ENCODE peak calls at places on chromosomes 7 and 10, in seven cellular contexts. One of them, this sample, is unnamed.

GRCh38 chr10:88848499-88848898 is 3.1 kb downstream of the ANKRD22 start:
- DNase-seq in H9: no peak
- DNase-seq in epithelial cell of esophagus: peak
- DNase-seq in osteocyte: no peak
- DNase-seq in AG04449: no peak
- DNase-seq in HepG2: no peak
- DNase-seq in astrocyte: peak
- DNase-seq in this sample: no peak

GRCh38 chr7:134288265-134288664 is 28.5 kb downstream of the SLC35B4 start:
- DNase-seq in H9: no peak
- DNase-seq in epithelial cell of esophagus: peak
- DNase-seq in osteocyte: no peak
- DNase-seq in AG04449: no peak
- DNase-seq in HepG2: no peak
- DNase-seq in astrocyte: no peak
- DNase-seq in this sample: no peak

GRCh38 chr10:59991117-59991516 is 84.8 kb upstream of the CCDC6 start:
- DNase-seq in H9: no peak
- DNase-seq in epithelial cell of esophagus: no peak
- DNase-seq in osteocyte: no peak
- DNase-seq in AG04449: no peak
- DNase-seq in HepG2: no peak
- DNase-seq in astrocyte: no peak
- DNase-seq in this sample: no peak

GRCh38 chr7:74400420-74401136 is 53.1 kb upstream of the GTF2IRD1 start:
- DNase-seq in H9: peak
- DNase-seq in epithelial cell of esophagus: no peak
- DNase-seq in osteocyte: no peak
- DNase-seq in AG04449: no peak
- DNase-seq in HepG2: no peak
- DNase-seq in astrocyte: no peak
- DNase-seq in this sample: no peak

GRCh38 chr10:104617831-104618230 is 23.3 kb upstream of the SORCS3 start:
- DNase-seq in H9: no peak
- DNase-seq in epithelial cell of esophagus: no peak
- DNase-seq in osteocyte: no peak
- DNase-seq in AG04449: no peak
- DNase-seq in HepG2: no peak
- DNase-seq in astrocyte: no peak
- DNase-seq in this sample: no peak

GRCh38 chr10:52319926-52320325 is 5.8 kb downstream of the DKK1 start:
- DNase-seq in H9: no peak
- DNase-seq in epithelial cell of esophagus: no peak
- DNase-seq in osteocyte: no peak
- DNase-seq in AG04449: no peak
- DNase-seq in HepG2: no peak
- DNase-seq in astrocyte: peak
- DNase-seq in this sample: no peak

GRCh38 chr7:469591-469961 is 50.1 kb downstream of the PDGFA start:
- DNase-seq in H9: no peak
- DNase-seq in epithelial cell of esophagus: no peak
- DNase-seq in osteocyte: no peak
- DNase-seq in AG04449: no peak
- DNase-seq in HepG2: no peak
- DNase-seq in astrocyte: no peak
- DNase-seq in this sample: no peak

GRCh38 chr10:55274367-55274766 is 473.3 kb upstream of the PCDH15 start:
- DNase-seq in H9: no peak
- DNase-seq in epithelial cell of esophagus: no peak
- DNase-seq in osteocyte: no peak
- DNase-seq in AG04449: no peak
- DNase-seq in HepG2: no peak
- DNase-seq in astrocyte: no peak
- DNase-seq in this sample: no peak

GRCh38 chr10:104642001-104642270 is 846 bp downstream of the SORCS3 start:
- DNase-seq in H9: no peak
- DNase-seq in epithelial cell of esophagus: no peak
- DNase-seq in osteocyte: no peak
- DNase-seq in AG04449: no peak
- DNase-seq in HepG2: no peak
- DNase-seq in astrocyte: no peak
- DNase-seq in this sample: peak

GRCh38 chr7:101555269-101555920 is 73.7 kb downstream of the MYL10 start:
- DNase-seq in H9: peak
- DNase-seq in epithelial cell of esophagus: no peak
- DNase-seq in osteocyte: no peak
- DNase-seq in AG04449: no peak
- DNase-seq in HepG2: no peak
- DNase-seq in astrocyte: no peak
- DNase-seq in this sample: no peak

GRCh38 chr7:100509213-100509612 is 25.5 kb downstream of the NYAP1 start:
- DNase-seq in H9: no peak
- DNase-seq in epithelial cell of esophagus: peak
- DNase-seq in osteocyte: no peak
- DNase-seq in AG04449: peak
- DNase-seq in HepG2: no peak
- DNase-seq in astrocyte: peak
- DNase-seq in this sample: no peak

GRCh38 chr7:103380395-103381191 is 33.1 kb downstream of the PSMC2 start:
- DNase-seq in H9: no peak
- DNase-seq in epithelial cell of esophagus: no peak
- DNase-seq in osteocyte: no peak
- DNase-seq in AG04449: no peak
- DNase-seq in HepG2: peak
- DNase-seq in astrocyte: peak
- DNase-seq in this sample: no peak

GRCh38 chr7:74040101-74040790 is 12.3 kb downstream of the ELN start:
- DNase-seq in H9: no peak
- DNase-seq in epithelial cell of esophagus: peak
- DNase-seq in osteocyte: no peak
- DNase-seq in AG04449: no peak
- DNase-seq in HepG2: no peak
- DNase-seq in astrocyte: no peak
- DNase-seq in this sample: no peak

GRCh38 chr10:121244791-121245190 is 353.5 kb downstream of the FGFR2 start:
- DNase-seq in H9: no peak
- DNase-seq in epithelial cell of esophagus: peak
- DNase-seq in osteocyte: no peak
- DNase-seq in AG04449: no peak
- DNase-seq in HepG2: no peak
- DNase-seq in astrocyte: peak
- DNase-seq in this sample: peak

GRCh38 chr7:106862317-106863183 is 2.5 kb upstream of the PIK3CG start:
- DNase-seq in H9: no peak
- DNase-seq in epithelial cell of esophagus: no peak
- DNase-seq in osteocyte: no peak
- DNase-seq in AG04449: no peak
- DNase-seq in HepG2: no peak
- DNase-seq in astrocyte: no peak
- DNase-seq in this sample: no peak

GRCh38 chr7:93279541-93279940 is 47.4 kb downstream of the VPS50 start:
- DNase-seq in H9: no peak
- DNase-seq in epithelial cell of esophagus: no peak
- DNase-seq in osteocyte: no peak
- DNase-seq in AG04449: no peak
- DNase-seq in HepG2: no peak
- DNase-seq in astrocyte: peak
- DNase-seq in this sample: no peak

GRCh38 chr7:1526271-1526754 is 4.2 kb upstream of the MAFK start:
- DNase-seq in H9: no peak
- DNase-seq in epithelial cell of esophagus: no peak
- DNase-seq in osteocyte: no peak
- DNase-seq in AG04449: no peak
- DNase-seq in HepG2: no peak
- DNase-seq in astrocyte: no peak
- DNase-seq in this sample: no peak

GRCh38 chr10:97701438-97702064 is 12.0 kb upstream of the MARVELD1 start:
- DNase-seq in H9: peak
- DNase-seq in epithelial cell of esophagus: peak
- DNase-seq in osteocyte: no peak
- DNase-seq in AG04449: no peak
- DNase-seq in HepG2: peak
- DNase-seq in astrocyte: peak
- DNase-seq in this sample: peak

GRCh38 chr7:12890586-12890985 is 203.2 kb downstream of the ARL4A start:
- DNase-seq in H9: no peak
- DNase-seq in epithelial cell of esophagus: no peak
- DNase-seq in osteocyte: no peak
- DNase-seq in AG04449: no peak
- DNase-seq in HepG2: no peak
- DNase-seq in astrocyte: no peak
- DNase-seq in this sample: no peak

GRCh38 chr10:90125406-90125805 is 424.0 kb downstream of the KIF20B start:
- DNase-seq in H9: no peak
- DNase-seq in epithelial cell of esophagus: no peak
- DNase-seq in osteocyte: no peak
- DNase-seq in AG04449: no peak
- DNase-seq in HepG2: no peak
- DNase-seq in astrocyte: peak
- DNase-seq in this sample: no peak

GRCh38 chr7:2980406-2981102 is 63.1 kb downstream of the CARD11 start:
- DNase-seq in H9: no peak
- DNase-seq in epithelial cell of esophagus: no peak
- DNase-seq in osteocyte: no peak
- DNase-seq in AG04449: no peak
- DNase-seq in HepG2: no peak
- DNase-seq in astrocyte: no peak
- DNase-seq in this sample: no peak

GRCh38 chr7:97871659-97872024 is 566 bp downstream of the ASNS start:
- DNase-seq in H9: peak
- DNase-seq in epithelial cell of esophagus: peak
- DNase-seq in osteocyte: no peak
- DNase-seq in AG04449: no peak
- DNase-seq in HepG2: no peak
- DNase-seq in astrocyte: no peak
- DNase-seq in this sample: no peak

GRCh38 chr10:30183076-30183402 is 123.7 kb upstream of the JCAD start:
- DNase-seq in H9: no peak
- DNase-seq in epithelial cell of esophagus: no peak
- DNase-seq in osteocyte: no peak
- DNase-seq in AG04449: no peak
- DNase-seq in HepG2: no peak
- DNase-seq in astrocyte: no peak
- DNase-seq in this sample: no peak
- TF ChIP-seq CTCF in H9: no peak
- TF ChIP-seq CTCF in epithelial cell of esophagus: no peak
- TF ChIP-seq CTCF in osteocyte: no peak
- TF ChIP-seq CTCF in AG04449: no peak
- TF ChIP-seq CTCF in HepG2: no peak
- TF ChIP-seq CTCF in astrocyte: no peak
- TF ChIP-seq CTCF in this sample: no peak

DNA sequence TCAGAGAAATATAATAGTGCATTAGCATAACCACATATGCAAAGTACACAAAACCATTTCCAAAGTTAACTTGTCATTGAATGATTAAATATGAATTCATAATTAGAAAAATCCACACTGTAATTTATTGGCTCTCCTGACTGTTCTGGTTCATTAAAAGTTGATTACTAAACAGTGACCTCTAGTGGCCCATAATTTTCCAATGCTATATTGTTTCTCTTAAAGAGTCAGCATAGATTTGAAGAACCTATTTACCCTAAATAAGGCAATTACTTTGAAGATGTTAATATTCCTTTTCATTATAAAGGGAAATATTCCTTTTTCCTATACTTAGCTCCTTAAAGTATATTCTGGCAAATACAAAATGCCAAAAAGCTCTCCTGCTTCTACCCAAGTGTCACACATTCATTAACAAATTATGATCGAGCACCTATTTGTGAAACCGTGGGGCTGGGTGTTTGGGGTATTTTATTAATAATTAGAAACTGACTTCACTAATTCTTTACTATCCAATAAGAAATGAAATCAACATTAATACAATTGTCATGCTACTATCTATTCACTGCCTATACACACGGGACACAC is 86.2 kb downstream of the HIBADH start:
- DNase-seq in H9: no peak
- DNase-seq in epithelial cell of esophagus: peak
- DNase-seq in osteocyte: no peak
- DNase-seq in AG04449: no peak
- DNase-seq in HepG2: peak
- DNase-seq in astrocyte: no peak
- DNase-seq in this sample: peak
- TF ChIP-seq CTCF in H9: peak
- TF ChIP-seq CTCF in epithelial cell of esophagus: peak
- TF ChIP-seq CTCF in osteocyte: peak
- TF ChIP-seq CTCF in AG04449: peak
- TF ChIP-seq CTCF in HepG2: peak
- TF ChIP-seq CTCF in astrocyte: peak
- TF ChIP-seq CTCF in this sample: peak

DNA sequence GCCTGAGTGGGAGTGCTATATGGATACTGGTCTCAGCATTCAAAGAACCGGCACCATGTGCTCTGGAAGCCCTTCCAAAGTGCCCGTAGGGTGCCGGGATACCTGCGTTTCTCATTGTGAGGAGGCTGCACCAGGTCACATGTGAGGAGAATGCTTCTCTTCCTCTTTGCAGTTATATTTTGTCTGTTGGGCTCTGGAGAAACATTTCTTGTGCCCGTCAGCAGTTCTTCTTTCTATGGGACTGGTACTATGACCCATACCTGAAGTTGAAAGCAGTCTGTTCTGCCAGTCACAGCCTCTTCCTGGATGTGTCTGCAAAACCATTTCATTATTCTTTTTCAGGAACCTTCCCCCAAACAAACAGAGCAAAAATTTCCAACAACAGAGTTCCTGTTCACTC is 465.0 kb downstream of the SUGCT start:
- DNase-seq in H9: no peak
- DNase-seq in epithelial cell of esophagus: no peak
- DNase-seq in osteocyte: no peak
- DNase-seq in AG04449: no peak
- DNase-seq in HepG2: no peak
- DNase-seq in astrocyte: no peak
- DNase-seq in this sample: no peak
- TF ChIP-seq CTCF in H9: no peak
- TF ChIP-seq CTCF in epithelial cell of esophagus: no peak
- TF ChIP-seq CTCF in osteocyte: no peak
- TF ChIP-seq CTCF in AG04449: no peak
- TF ChIP-seq CTCF in HepG2: no peak
- TF ChIP-seq CTCF in astrocyte: no peak
- TF ChIP-seq CTCF in this sample: no peak

GRCh38 chr7:37109016-37109415 is 339.6 kb downstream of the ELMO1 start:
- DNase-seq in H9: no peak
- DNase-seq in epithelial cell of esophagus: no peak
- DNase-seq in osteocyte: no peak
- DNase-seq in AG04449: no peak
- DNase-seq in HepG2: peak
- DNase-seq in astrocyte: no peak
- DNase-seq in this sample: no peak

GRCh38 chr7:37111459-37111858 is 337.2 kb downstream of the ELMO1 start:
- DNase-seq in H9: no peak
- DNase-seq in epithelial cell of esophagus: no peak
- DNase-seq in osteocyte: no peak
- DNase-seq in AG04449: no peak
- DNase-seq in HepG2: no peak
- DNase-seq in astrocyte: no peak
- DNase-seq in this sample: no peak

GRCh38 chr7:37112210-37112609 is 336.5 kb downstream of the ELMO1 start:
- DNase-seq in H9: no peak
- DNase-seq in epithelial cell of esophagus: no peak
- DNase-seq in osteocyte: no peak
- DNase-seq in AG04449: no peak
- DNase-seq in HepG2: no peak
- DNase-seq in astrocyte: no peak
- DNase-seq in this sample: no peak

GRCh38 chr7:37109853-37110252 is 338.8 kb downstream of the ELMO1 start:
- DNase-seq in H9: no peak
- DNase-seq in epithelial cell of esophagus: no peak
- DNase-seq in osteocyte: no peak
- DNase-seq in AG04449: no peak
- DNase-seq in HepG2: peak
- DNase-seq in astrocyte: no peak
- DNase-seq in this sample: no peak

GRCh38 chr7:37110641-37111421 is 337.8 kb downstream of the ELMO1 start:
- DNase-seq in H9: no peak
- DNase-seq in epithelial cell of esophagus: no peak
- DNase-seq in osteocyte: no peak
- DNase-seq in AG04449: no peak
- DNase-seq in HepG2: no peak
- DNase-seq in astrocyte: no peak
- DNase-seq in this sample: no peak
- TF ChIP-seq CTCF in H9: no peak
- TF ChIP-seq CTCF in epithelial cell of esophagus: no peak
- TF ChIP-seq CTCF in osteocyte: no peak
- TF ChIP-seq CTCF in AG04449: no peak
- TF ChIP-seq CTCF in HepG2: no peak
- TF ChIP-seq CTCF in astrocyte: no peak
- TF ChIP-seq CTCF in this sample: no peak

This sample was measured in nephron progenitor cell.